ENCODE peak calls at places on chromosomes 2 and 18, in nine cellular contexts. T is nucleus accumbens; G is stimulated activated CD4-positive, alpha-beta T cell treated with anti-CD3 and anti-CD28 coated beads, Interleukin-4, amount 100 ng/mL, for 48 hours; X is ELR; V is Caco-2; B is stimulated activated CD8-positive, alpha-beta memory T cell treated with anti-CD3 and anti-CD28 coated beads, Interleukin-7, amount 100 ng/mL, for 24 hours; P is kidney; Q is stimulated activated naive CD4-positive, alpha-beta T cell treated with Interleukin-2 at 50 U/mL for 16 hours; I is cardiac fibroblast. F is an unnamed sample.

GRCh38 chr18:77250501-77250925 is 865 bp downstream of the GALR1 start:
- DNase-seq in B (no peak), V (no peak), Q (no peak), X (no peak), I (no peak), G (no peak), T (no peak), P (peak; percentile 69), F (no peak)

GRCh38 chr18:48983793-48984437 is 33.1 kb upstream of the SMAD7 start:
- DNase-seq in X (peak; percentile 29), V (no peak), B (no peak), I (no peak), G (no peak), Q (no peak), P (peak; percentile 80), T (no peak), F (no peak)

GRCh38 chr2:80149991-80150390 is 154.6 kb downstream of the LRRTM1 start:
- DNase-seq in P (no peak), T (no peak), B (no peak), V (no peak), X (no peak), G (no peak), I (no peak), Q (no peak), F (no peak)

GRCh38 chr2:222334914-222335313 is 36.1 kb upstream of the PAX3 start:
- DNase-seq in V (no peak), Q (no peak), G (no peak), T (no peak), X (no peak), B (no peak), I (no peak), P (no peak), F (no peak)

GRCh38 chr2:74457549-74458131 is 598 bp upstream of the WBP1 start:
- DNase-seq in X (peak; percentile 61), B (peak; percentile 63), G (peak; percentile 80), T (peak; percentile 56), Q (peak; percentile 82), I (no peak), P (peak; percentile 93), V (peak; percentile 90), F (peak; percentile 81)

GRCh38 chr2:223056656-223057418 is 4.8 kb downstream of the KCNE4 start:
- DNase-seq in P (no peak), V (no peak), X (no peak), T (no peak), G (no peak), I (peak; percentile 40), B (no peak), Q (no peak), F (no peak)

GRCh38 chr2:109324859-109325258 is 195.9 kb downstream of the SH3RF3 start:
- DNase-seq in P (peak; percentile 90), B (no peak), X (peak; percentile 98), I (peak; percentile 98), T (no peak), G (no peak), V (no peak), Q (no peak), F (no peak)

GRCh38 chr18:65659912-65660311 is 90.9 kb upstream of the CDH7 start:
- DNase-seq in G (no peak), P (no peak), Q (no peak), B (no peak), V (no peak), T (no peak), I (no peak), X (no peak), F (no peak)

GRCh38 chr2:98936917-98937351 is 909 bp upstream of the CRACDL start:
- DNase-seq in P (peak; percentile 61), Q (no peak), V (no peak), B (no peak), G (no peak), I (no peak), T (no peak), X (no peak), F (no peak)

GRCh38 chr2:226691265-226691664 is 108.4 kb downstream of the IRS1 start:
- DNase-seq in T (no peak), I (no peak), Q (no peak), X (no peak), B (no peak), G (no peak), P (no peak), V (no peak), F (no peak)

GRCh38 chr18:24530630-24531111 is 70.2 kb downstream of the HRH4 start:
- DNase-seq in Q (no peak), I (peak; percentile 58), P (no peak), V (no peak), B (no peak), T (no peak), X (peak; percentile 54), G (no peak), F (no peak)

GRCh38 chr2:215380699-215381098 is 55.2 kb downstream of the FN1 start:
- DNase-seq in G (no peak), Q (no peak), I (no peak), X (no peak), T (no peak), B (no peak), V (no peak), P (no peak), F (no peak)

F was measured in lower lobe of right lung.